ENCODE peak calls at places on chromosomes 1 and 21, in five cellular contexts. One of them, this sample, is unnamed.

GRCh38 chr21:42299324-42300044 is 15.7 kb downstream of the TFF3 start:
- ATAC-seq in psoas muscle: peak; percentile 18
- ATAC-seq in lower lobe of right lung: no peak
- ATAC-seq in mucosa of descending colon: peak; percentile 12
- ATAC-seq in left lung: peak; percentile 56
- ATAC-seq in this sample: no peak

GRCh38 chr1:16981269-16981849 is 939 bp upstream of the MFAP2 start:
- ATAC-seq in psoas muscle: no peak
- ATAC-seq in lower lobe of right lung: no peak
- ATAC-seq in mucosa of descending colon: no peak
- ATAC-seq in left lung: no peak
- ATAC-seq in this sample: no peak

GRCh38 chr1:154222518-154222917 is 1.8 kb downstream of the UBAP2L start:
- ATAC-seq in psoas muscle: no peak
- ATAC-seq in lower lobe of right lung: no peak
- ATAC-seq in mucosa of descending colon: no peak
- ATAC-seq in left lung: no peak
- ATAC-seq in this sample: no peak

GRCh38 chr1:84573967-84574842 is at the start of gene CTBS:
- ATAC-seq in psoas muscle: peak; percentile 99
- ATAC-seq in lower lobe of right lung: peak; percentile 99
- ATAC-seq in mucosa of descending colon: peak; percentile 98
- ATAC-seq in left lung: peak; percentile 98
- ATAC-seq in this sample: peak; percentile 97

GRCh38 chr1:201845331-201846083 is 16.6 kb downstream of the IPO9 start:
- ATAC-seq in psoas muscle: no peak
- ATAC-seq in lower lobe of right lung: no peak
- ATAC-seq in mucosa of descending colon: no peak
- ATAC-seq in left lung: no peak
- ATAC-seq in this sample: no peak

GRCh38 chr1:166947398-166948043 is 27.8 kb downstream of the ILDR2 start:
- ATAC-seq in psoas muscle: peak; percentile 60
- ATAC-seq in lower lobe of right lung: peak; percentile 57
- ATAC-seq in mucosa of descending colon: peak; percentile 49
- ATAC-seq in left lung: peak; percentile 77
- ATAC-seq in this sample: peak; percentile 81

GRCh38 chr1:223654083-223654482 is 11.4 kb downstream of the CAPN8 start:
- ATAC-seq in psoas muscle: no peak
- ATAC-seq in lower lobe of right lung: no peak
- ATAC-seq in mucosa of descending colon: peak; percentile 68
- ATAC-seq in left lung: peak; percentile 15
- ATAC-seq in this sample: no peak

GRCh38 chr1:223665592-223666312 is at the start of gene CAPN8:
- ATAC-seq in psoas muscle: no peak
- ATAC-seq in lower lobe of right lung: peak; percentile 88
- ATAC-seq in mucosa of descending colon: peak; percentile 95
- ATAC-seq in left lung: peak; percentile 84
- ATAC-seq in this sample: no peak

GRCh38 chr1:159200759-159201158 is 3.9 kb upstream of the ACKR1 start:
- ATAC-seq in psoas muscle: no peak
- ATAC-seq in lower lobe of right lung: no peak
- ATAC-seq in mucosa of descending colon: no peak
- ATAC-seq in left lung: no peak
- ATAC-seq in this sample: no peak

GRCh38 chr1:32179193-32179442 is 357 bp upstream of the TXLNA start:
- ATAC-seq in psoas muscle: peak; percentile 26
- ATAC-seq in lower lobe of right lung: peak; percentile 28
- ATAC-seq in mucosa of descending colon: peak; percentile 24
- ATAC-seq in left lung: peak; percentile 9
- ATAC-seq in this sample: peak; percentile 7

GRCh38 chr1:12359734-12360133 is 129.9 kb downstream of the VPS13D start:
- ATAC-seq in psoas muscle: no peak
- ATAC-seq in lower lobe of right lung: no peak
- ATAC-seq in mucosa of descending colon: no peak
- ATAC-seq in left lung: no peak
- ATAC-seq in this sample: no peak

GRCh38 chr1:36224537-36225297 is 474 bp downstream of the THRAP3 start:
- ATAC-seq in psoas muscle: peak; percentile 72
- ATAC-seq in lower lobe of right lung: peak; percentile 85
- ATAC-seq in mucosa of descending colon: peak; percentile 77
- ATAC-seq in left lung: peak; percentile 81
- ATAC-seq in this sample: peak; percentile 81
- H3K4me1 ChIP-seq in psoas muscle: peaks cover 30% of the 10 kb centered on the region
- H3K4me1 ChIP-seq in lower lobe of right lung: peaks cover 36% of the 10 kb centered on the region
- H3K4me1 ChIP-seq in mucosa of descending colon: peaks cover 24% of the 10 kb centered on the region
- H3K4me1 ChIP-seq in left lung: peaks cover 17% of the 10 kb centered on the region
- H3K4me1 ChIP-seq in this sample: peaks cover 4% of the 10 kb centered on the region

DNA sequence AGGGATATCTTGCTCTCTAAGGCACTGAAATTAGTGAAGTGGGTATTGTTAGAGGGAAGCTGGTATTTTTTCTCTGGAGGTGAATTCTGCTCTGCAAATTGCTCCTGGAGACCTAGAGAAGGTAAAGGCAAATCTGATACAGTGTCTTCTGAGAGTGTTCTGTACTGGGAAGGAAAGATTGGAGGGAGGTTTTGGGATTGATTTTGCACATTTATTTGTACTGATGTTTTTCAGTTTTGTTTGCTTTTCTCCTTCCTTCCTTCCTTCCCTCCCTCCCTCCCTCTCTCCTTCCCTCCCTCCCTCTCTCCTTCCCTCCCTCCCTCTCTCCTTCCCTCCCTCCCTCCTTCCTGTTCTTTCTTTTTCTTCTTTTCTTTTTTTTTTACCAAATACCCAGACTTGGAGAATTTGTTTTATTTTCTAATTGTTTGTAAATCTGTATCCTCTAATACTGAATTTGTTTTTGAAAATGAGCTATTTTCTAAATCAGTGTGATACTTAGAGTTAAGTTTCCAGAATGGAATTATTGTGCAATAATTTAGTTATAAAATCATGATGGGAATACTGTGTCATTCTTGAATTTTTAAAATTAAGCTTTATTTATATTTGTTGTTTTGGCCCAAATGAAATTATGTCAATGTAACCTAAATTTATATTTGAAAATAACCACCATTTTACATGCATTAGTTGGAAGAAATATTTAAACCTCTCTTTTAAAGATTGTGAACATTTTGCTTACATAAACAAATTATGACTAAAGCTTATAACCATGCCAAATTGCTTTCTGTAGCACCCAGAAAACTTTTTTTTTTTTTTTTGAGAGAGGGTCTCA is 4.9 kb downstream of the CMPK1 start:
- ATAC-seq in psoas muscle: no peak
- ATAC-seq in lower lobe of right lung: no peak
- ATAC-seq in mucosa of descending colon: no peak
- ATAC-seq in left lung: no peak
- ATAC-seq in this sample: no peak
- H3K4me1 ChIP-seq in psoas muscle: peaks cover 23% of the 10 kb centered on the region
- H3K4me1 ChIP-seq in lower lobe of right lung: peaks cover 20% of the 10 kb centered on the region
- H3K4me1 ChIP-seq in mucosa of descending colon: peaks cover 24% of the 10 kb centered on the region
- H3K4me1 ChIP-seq in left lung: peaks cover 10% of the 10 kb centered on the region
- H3K4me1 ChIP-seq in this sample: peaks cover 5% of the 10 kb centered on the region

GRCh38 chr1:168442931-168443330 is 100.9 kb downstream of the XCL2 start:
- ATAC-seq in psoas muscle: no peak
- ATAC-seq in lower lobe of right lung: no peak
- ATAC-seq in mucosa of descending colon: no peak
- ATAC-seq in left lung: no peak
- ATAC-seq in this sample: no peak
- H3K4me1 ChIP-seq in psoas muscle: no peaks in the 10 kb centered on the region
- H3K4me1 ChIP-seq in lower lobe of right lung: no peaks in the 10 kb centered on the region
- H3K4me1 ChIP-seq in mucosa of descending colon: no peaks in the 10 kb centered on the region
- H3K4me1 ChIP-seq in left lung: no peaks in the 10 kb centered on the region
- H3K4me1 ChIP-seq in this sample: peaks cover 12% of the 10 kb centered on the region

DNA sequence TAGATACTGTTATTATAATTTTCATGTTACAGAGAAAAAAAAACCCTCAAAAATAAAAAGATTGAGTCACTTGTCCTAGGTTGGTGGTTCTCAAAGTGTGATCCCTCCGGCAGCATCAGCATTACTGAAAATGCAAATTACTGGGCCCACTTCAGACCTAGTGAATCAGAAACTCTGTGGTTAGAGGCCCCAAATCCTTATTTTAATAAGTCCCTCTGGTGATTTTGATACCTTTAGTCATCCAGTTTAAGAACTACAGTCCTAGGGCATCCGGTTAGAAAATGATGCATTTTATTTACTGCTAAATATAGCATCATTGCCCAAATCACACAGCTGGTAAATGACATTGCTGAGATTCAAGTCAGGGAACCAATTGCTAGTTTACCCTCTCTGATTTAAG is 203.7 kb upstream of the RUNX1 start:
- ATAC-seq in psoas muscle: no peak
- ATAC-seq in lower lobe of right lung: no peak
- ATAC-seq in mucosa of descending colon: no peak
- ATAC-seq in left lung: no peak
- ATAC-seq in this sample: no peak
- H3K4me1 ChIP-seq in psoas muscle: peaks cover 44% of the 10 kb centered on the region
- H3K4me1 ChIP-seq in lower lobe of right lung: peaks cover 7% of the 10 kb centered on the region
- H3K4me1 ChIP-seq in mucosa of descending colon: peaks cover 7% of the 10 kb centered on the region
- H3K4me1 ChIP-seq in left lung: no peaks in the 10 kb centered on the region
- H3K4me1 ChIP-seq in this sample: peaks cover 17% of the 10 kb centered on the region

GRCh38 chr21:46229133-46229922 is 754 bp upstream of the LSS start:
- ATAC-seq in psoas muscle: peak; percentile 60
- ATAC-seq in lower lobe of right lung: peak; percentile 71
- ATAC-seq in mucosa of descending colon: peak; percentile 68
- ATAC-seq in left lung: peak; percentile 58
- ATAC-seq in this sample: peak; percentile 34

GRCh38 chr21:46226920-46227599 is 1.5 kb downstream of the LSS start:
- ATAC-seq in psoas muscle: no peak
- ATAC-seq in lower lobe of right lung: peak; percentile 6
- ATAC-seq in mucosa of descending colon: peak; percentile 7
- ATAC-seq in left lung: peak; percentile 29
- ATAC-seq in this sample: no peak

GRCh38 chr21:46227811-46228344 is 696 bp downstream of the LSS start:
- ATAC-seq in psoas muscle: no peak
- ATAC-seq in lower lobe of right lung: peak; percentile 17
- ATAC-seq in mucosa of descending colon: no peak
- ATAC-seq in left lung: peak; percentile 25
- ATAC-seq in this sample: no peak

GRCh38 chr21:46228345-46229051 is at the start of gene LSS:
- ATAC-seq in psoas muscle: peak; percentile 95
- ATAC-seq in lower lobe of right lung: peak; percentile 95
- ATAC-seq in mucosa of descending colon: peak; percentile 93
- ATAC-seq in left lung: peak; percentile 93
- ATAC-seq in this sample: peak; percentile 98

DNA sequence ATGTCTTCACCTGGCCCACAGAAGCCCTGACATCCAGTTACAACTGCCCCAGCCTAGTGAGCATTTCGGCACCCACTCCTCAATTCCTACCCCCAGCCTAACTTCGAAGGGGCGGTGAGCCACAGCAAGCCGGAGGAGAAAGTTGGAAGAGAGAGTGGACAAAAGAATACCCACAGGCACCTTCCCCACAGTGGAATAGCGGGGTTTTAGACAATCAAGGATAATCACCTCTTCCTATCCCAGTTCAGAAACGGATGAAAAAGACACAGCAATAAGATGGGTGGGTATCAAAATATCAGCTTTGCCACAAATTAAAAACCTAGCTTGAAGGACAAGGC is 1.3 kb upstream of the LSS start:
- ATAC-seq in psoas muscle: no peak
- ATAC-seq in lower lobe of right lung: no peak
- ATAC-seq in mucosa of descending colon: no peak
- ATAC-seq in left lung: no peak
- ATAC-seq in this sample: no peak
- H3K4me1 ChIP-seq in psoas muscle: peaks cover 25% of the 10 kb centered on the region
- H3K4me1 ChIP-seq in lower lobe of right lung: peaks cover 33% of the 10 kb centered on the region
- H3K4me1 ChIP-seq in mucosa of descending colon: peaks cover 18% of the 10 kb centered on the region
- H3K4me1 ChIP-seq in left lung: peaks cover 12% of the 10 kb centered on the region
- H3K4me1 ChIP-seq in this sample: no peaks in the 10 kb centered on the region

DNA sequence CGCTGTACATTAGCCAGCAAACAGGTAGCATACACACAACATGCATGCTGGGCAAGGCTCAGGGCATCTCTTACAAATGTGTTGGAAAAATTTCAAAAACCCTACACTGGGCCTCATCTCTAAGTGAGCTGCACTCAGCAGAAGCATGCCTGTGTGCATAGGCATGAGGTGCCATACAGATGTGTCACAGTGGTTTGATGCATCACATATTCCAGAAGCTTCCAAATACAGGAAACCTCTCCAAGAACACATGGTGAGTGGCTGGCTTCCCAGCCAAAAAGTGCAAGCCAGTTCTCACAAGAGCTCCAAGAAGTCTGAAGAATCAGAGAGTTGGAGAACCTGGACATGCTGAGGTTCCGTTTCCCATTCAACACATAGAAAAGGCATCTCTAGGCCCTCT is 58.3 kb downstream of the CD46 start:
- ATAC-seq in psoas muscle: peak; percentile 16
- ATAC-seq in lower lobe of right lung: no peak
- ATAC-seq in mucosa of descending colon: no peak
- ATAC-seq in left lung: no peak
- ATAC-seq in this sample: no peak
- H3K4me1 ChIP-seq in psoas muscle: peaks cover 98% of the 10 kb centered on the region
- H3K4me1 ChIP-seq in lower lobe of right lung: peaks cover 100% of the 10 kb centered on the region
- H3K4me1 ChIP-seq in mucosa of descending colon: peaks cover 55% of the 10 kb centered on the region
- H3K4me1 ChIP-seq in left lung: peaks cover 31% of the 10 kb centered on the region
- H3K4me1 ChIP-seq in this sample: peaks cover 92% of the 10 kb centered on the region

GRCh38 chr1:23193391-23194118 is 23.7 kb downstream of the HTR1D start:
- ATAC-seq in psoas muscle: no peak
- ATAC-seq in lower lobe of right lung: no peak
- ATAC-seq in mucosa of descending colon: no peak
- ATAC-seq in left lung: no peak
- ATAC-seq in this sample: no peak

GRCh38 chr1:23194119-23194984 is 22.9 kb downstream of the HTR1D start:
- ATAC-seq in psoas muscle: no peak
- ATAC-seq in lower lobe of right lung: no peak
- ATAC-seq in mucosa of descending colon: no peak
- ATAC-seq in left lung: no peak
- ATAC-seq in this sample: no peak

GRCh38 chr1:23188434-23188884 is 19.8 kb upstream of the LUZP1 start:
- ATAC-seq in psoas muscle: no peak
- ATAC-seq in lower lobe of right lung: no peak
- ATAC-seq in mucosa of descending colon: peak; percentile 64
- ATAC-seq in left lung: no peak
- ATAC-seq in this sample: no peak

GRCh38 chr1:23187637-23188036 is 19.0 kb upstream of the LUZP1 start:
- ATAC-seq in psoas muscle: no peak
- ATAC-seq in lower lobe of right lung: no peak
- ATAC-seq in mucosa of descending colon: peak; percentile 94
- ATAC-seq in left lung: no peak
- ATAC-seq in this sample: no peak

GRCh38 chr1:23191199-23191598 is 22.5 kb upstream of the LUZP1 start:
- ATAC-seq in psoas muscle: no peak
- ATAC-seq in lower lobe of right lung: no peak
- ATAC-seq in mucosa of descending colon: no peak
- ATAC-seq in left lung: no peak
- ATAC-seq in this sample: no peak
- H3K4me1 ChIP-seq in psoas muscle: no peaks in the 10 kb centered on the region
- H3K4me1 ChIP-seq in lower lobe of right lung: no peaks in the 10 kb centered on the region
- H3K4me1 ChIP-seq in mucosa of descending colon: peaks cover 6% of the 10 kb centered on the region
- H3K4me1 ChIP-seq in left lung: no peaks in the 10 kb centered on the region
- H3K4me1 ChIP-seq in this sample: no peaks in the 10 kb centered on the region

GRCh38 chr1:1071486-1072298 is 2.4 kb downstream of the RNF223 start:
- ATAC-seq in psoas muscle: no peak
- ATAC-seq in lower lobe of right lung: no peak
- ATAC-seq in mucosa of descending colon: no peak
- ATAC-seq in left lung: no peak
- ATAC-seq in this sample: no peak

GRCh38 chr1:1073743-1074587 is at the start of gene RNF223:
- ATAC-seq in psoas muscle: peak; percentile 31
- ATAC-seq in lower lobe of right lung: peak; percentile 84
- ATAC-seq in mucosa of descending colon: peak; percentile 84
- ATAC-seq in left lung: peak; percentile 86
- ATAC-seq in this sample: no peak

GRCh38 chr1:1074631-1075147 is 583 bp upstream of the RNF223 start:
- ATAC-seq in psoas muscle: no peak
- ATAC-seq in lower lobe of right lung: no peak
- ATAC-seq in mucosa of descending colon: peak; percentile 16
- ATAC-seq in left lung: no peak
- ATAC-seq in this sample: no peak

GRCh38 chr1:1072849-1073742 is 1.0 kb downstream of the RNF223 start:
- ATAC-seq in psoas muscle: no peak
- ATAC-seq in lower lobe of right lung: no peak
- ATAC-seq in mucosa of descending colon: no peak
- ATAC-seq in left lung: no peak
- ATAC-seq in this sample: no peak

GRCh38 chr1:1072299-1072848 is 1.7 kb downstream of the RNF223 start:
- ATAC-seq in psoas muscle: no peak
- ATAC-seq in lower lobe of right lung: no peak
- ATAC-seq in mucosa of descending colon: no peak
- ATAC-seq in left lung: no peak
- ATAC-seq in this sample: no peak
- H3K4me1 ChIP-seq in psoas muscle: peaks cover 3% of the 10 kb centered on the region
- H3K4me1 ChIP-seq in lower lobe of right lung: peaks cover 13% of the 10 kb centered on the region
- H3K4me1 ChIP-seq in mucosa of descending colon: peaks cover 11% of the 10 kb centered on the region
- H3K4me1 ChIP-seq in left lung: peaks cover 4% of the 10 kb centered on the region
- H3K4me1 ChIP-seq in this sample: no peaks in the 10 kb centered on the region

This sample was measured in gastroesophageal sphincter.